ENCODE peak calls at places on chromosome 7, in five cellular contexts. Y is adipocyte, Q is A549, T is ovary, S is A673. F is an unnamed sample.

GRCh38 chr7:39394105-39394504 is 172.1 kb upstream of the YAE1 start:
- DNase-seq in Y (no peak), Q (no peak), T (no peak), S (no peak), F (no peak)

GRCh38 chr7:113421696-113422330 is 303.5 kb upstream of the SMIM30 start:
- DNase-seq in Y (peak; percentile 94), Q (peak; percentile 50), T (peak; percentile 49), S (peak; percentile 86), F (peak; percentile 65)

GRCh38 chr7:8277394-8277982 is 15.5 kb upstream of the ICA1 start:
- DNase-seq in Y (no peak), Q (peak; percentile 9), T (no peak), S (peak; percentile 24), F (no peak)

GRCh38 chr7:22913116-22913515 is 90.5 kb upstream of the TOMM7 start:
- DNase-seq in Y (no peak), Q (no peak), T (no peak), S (no peak), F (no peak)

GRCh38 chr7:108407674-108408073 is 48.6 kb downstream of the NRCAM start:
- DNase-seq in Y (no peak), Q (no peak), T (no peak), S (no peak), F (no peak)

GRCh38 chr7:46764100-46764941 is 817.6 kb downstream of the TNS3 start:
- DNase-seq in Y (peak; percentile 93), Q (peak; percentile 54), T (no peak), S (peak; percentile 62), F (peak; percentile 89)

GRCh38 chr7:158043461-158044155 is 544.0 kb downstream of the PTPRN2 start:
- DNase-seq in Y (no peak), Q (no peak), T (no peak), S (no peak), F (no peak)

GRCh38 chr7:57384380-57384779 is 65.6 kb upstream of the ZNF716 start:
- DNase-seq in Y (no peak), Q (no peak), T (no peak), S (no peak), F (no peak)

GRCh38 chr7:129773871-129774270 is 162.4 kb downstream of the NRF1 start:
- DNase-seq in Y (no peak), Q (no peak), T (no peak), S (no peak), F (no peak)

GRCh38 chr7:15130666-15131541 is 228.4 kb upstream of the DGKB start:
- DNase-seq in Y (peak; percentile 64), Q (peak; percentile 5), T (no peak), S (peak; percentile 11), F (no peak)

GRCh38 chr7:36448781-36449379 is 59.2 kb downstream of the ANLN start:
- DNase-seq in Y (peak; percentile 33), Q (no peak), T (no peak), S (no peak), F (no peak)

GRCh38 chr7:22443370-22444180 is 56.4 kb downstream of the STEAP1B start:
- DNase-seq in Y (no peak), Q (no peak), T (no peak), S (no peak), F (no peak)

GRCh38 chr7:47556511-47557180 is 25.3 kb downstream of the TNS3 start:
- DNase-seq in Y (no peak), Q (no peak), T (no peak), S (no peak), F (no peak)

GRCh38 chr7:129431911-129432643 is 2.2 kb upstream of the STRIP2 start:
- DNase-seq in Y (peak; percentile 47), Q (no peak), T (no peak), S (no peak), F (no peak)

GRCh38 chr7:96942112-96942511 is 63.2 kb upstream of the DLX6 start:
- DNase-seq in Y (no peak), Q (no peak), T (no peak), S (no peak), F (no peak)

GRCh38 chr7:24576171-24577052 is 3.2 kb downstream of the PALS2 start:
- DNase-seq in Y (peak; percentile 86), Q (peak; percentile 75), T (no peak), S (peak; percentile 82), F (no peak)

GRCh38 chr7:114488696-114489095 is 74.1 kb downstream of the FOXP2 start:
- DNase-seq in Y (no peak), Q (no peak), T (no peak), S (no peak), F (no peak)

DNA sequence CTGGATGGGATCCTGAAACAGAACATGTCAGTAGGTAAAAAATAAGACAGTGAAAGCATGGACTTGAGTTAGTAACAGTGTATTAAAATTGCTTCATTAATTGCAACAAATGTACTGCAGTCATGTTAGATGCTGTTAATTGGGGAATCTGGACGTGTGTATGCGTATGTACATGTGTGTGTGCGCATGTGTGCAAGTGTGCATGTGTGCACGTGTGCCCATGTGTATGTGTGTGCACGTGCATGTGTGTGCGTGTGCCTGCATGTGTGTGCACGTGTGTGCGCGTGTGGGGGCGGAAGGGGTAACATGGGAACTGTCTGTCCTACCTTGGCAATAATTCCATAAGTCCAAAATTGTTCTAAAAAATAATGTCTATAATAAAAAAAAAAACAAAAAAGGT is 67.3 kb downstream of the SMURF1 start:
- DNase-seq in Y (no peak), Q (no peak), T (no peak), S (no peak), F (no peak)
- H3K4me1 ChIP-seq in Y (peaks cover 6% of the 10 kb centered on the region), Q (peaks cover 12% of the 10 kb centered on the region), T (peaks cover 7% of the 10 kb centered on the region), S (peaks cover 11% of the 10 kb centered on the region), F (peaks cover 47% of the 10 kb centered on the region)

GRCh38 chr7:151455690-151456089 is 15.7 kb upstream of the CRYGN start:
- DNase-seq in Y (no peak), Q (no peak), T (no peak), S (no peak), F (no peak)

GRCh38 chr7:151456782-151457181 is 16.8 kb upstream of the CRYGN start:
- DNase-seq in Y (no peak), Q (no peak), T (no peak), S (no peak), F (no peak)

GRCh38 chr7:151457534-151457933 is 17.6 kb upstream of the CRYGN start:
- DNase-seq in Y (no peak), Q (no peak), T (no peak), S (no peak), F (no peak)

GRCh38 chr7:151454932-151455530 is 15.1 kb upstream of the CRYGN start:
- DNase-seq in Y (no peak), Q (no peak), T (no peak), S (no peak), F (no peak)

GRCh38 chr7:151456276-151456675 is 16.3 kb upstream of the CRYGN start:
- DNase-seq in Y (no peak), Q (no peak), T (no peak), S (no peak), F (no peak)
- H3K4me1 ChIP-seq in Y (peaks cover 22% of the 10 kb centered on the region), Q (peaks cover 23% of the 10 kb centered on the region), T (peaks cover 11% of the 10 kb centered on the region), S (no peaks in the 10 kb centered on the region), F (peaks cover 14% of the 10 kb centered on the region)

GRCh38 chr7:92633211-92633906 is 43.2 kb upstream of the FAM133B start:
- DNase-seq in Y (peak; percentile 86), Q (peak; percentile 30), T (no peak), S (peak; percentile 97), F (no peak)
- H3K4me1 ChIP-seq in Y (peaks cover 37% of the 10 kb centered on the region), Q (peaks cover 46% of the 10 kb centered on the region), T (no peaks in the 10 kb centered on the region), S (peaks cover 44% of the 10 kb centered on the region), F (peaks cover 34% of the 10 kb centered on the region)

GRCh38 chr7:55939514-55940123 is 12.1 kb upstream of the MRPS17 start:
- DNase-seq in Y (no peak), Q (no peak), T (no peak), S (no peak), F (no peak)
- H3K4me1 ChIP-seq in Y (no peaks in the 10 kb centered on the region), Q (no peaks in the 10 kb centered on the region), T (no peaks in the 10 kb centered on the region), S (no peaks in the 10 kb centered on the region), F (no peaks in the 10 kb centered on the region)

DNA sequence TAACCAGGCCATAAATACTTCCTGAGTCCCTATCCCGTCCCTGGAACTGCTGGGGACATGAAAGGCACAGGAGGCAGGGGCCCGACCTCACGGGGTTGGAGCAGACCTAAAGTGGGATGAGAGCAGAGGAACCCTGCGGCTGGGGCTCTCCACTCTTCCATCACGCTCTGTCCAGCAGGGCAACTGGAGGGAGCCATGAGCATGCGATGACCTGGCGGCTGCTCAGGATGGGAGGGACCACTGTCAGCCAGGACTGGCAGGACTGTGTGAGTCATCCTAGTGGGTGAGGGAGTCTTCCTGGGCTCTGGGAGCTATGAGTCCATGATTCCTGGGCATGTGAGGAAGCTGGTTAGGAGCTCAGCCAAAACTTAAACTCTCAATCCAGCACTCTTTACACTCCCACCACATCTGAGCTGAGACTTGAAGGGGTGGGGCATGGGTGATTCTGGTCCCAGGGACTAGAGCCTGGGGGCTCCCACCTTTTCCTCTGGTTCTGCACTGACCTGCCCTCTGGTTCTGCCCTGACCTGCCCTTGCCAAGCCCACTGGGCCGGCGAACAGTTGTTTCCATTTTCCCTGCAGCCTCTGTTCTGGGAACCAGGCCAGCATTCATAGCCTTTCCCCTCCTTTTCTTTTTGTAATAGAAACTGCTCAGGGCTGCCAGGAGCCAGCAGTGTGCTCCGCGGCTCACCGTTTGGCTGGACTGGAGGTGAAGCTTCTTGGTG is 47.1 kb downstream of the SYPL1 start:
- DNase-seq in Y (peak; percentile 92), Q (peak; percentile 88), T (peak; percentile 90), S (peak; percentile 76), F (peak; percentile 83)
- H3K4me1 ChIP-seq in Y (peaks cover 52% of the 10 kb centered on the region), Q (peaks cover 31% of the 10 kb centered on the region), T (peaks cover 15% of the 10 kb centered on the region), S (peaks cover 34% of the 10 kb centered on the region), F (peaks cover 3% of the 10 kb centered on the region)

GRCh38 chr7:121021266-121021969 is 32.9 kb downstream of the CPED1 start:
- DNase-seq in Y (peak; percentile 19), Q (no peak), T (no peak), S (no peak), F (no peak)
- H3K4me1 ChIP-seq in Y (peaks cover 57% of the 10 kb centered on the region), Q (no peaks in the 10 kb centered on the region), T (peaks cover 2% of the 10 kb centered on the region), S (peaks cover 17% of the 10 kb centered on the region), F (peaks cover 81% of the 10 kb centered on the region)

GRCh38 chr7:68148440-68148839 is 1151.8 kb downstream of the TYW1 start:
- DNase-seq in Y (no peak), Q (no peak), T (no peak), S (no peak), F (no peak)

GRCh38 chr7:68147621-68148238 is 1151.1 kb downstream of the TYW1 start:
- DNase-seq in Y (no peak), Q (no peak), T (no peak), S (peak; percentile 41), F (no peak)

GRCh38 chr7:68146970-68147369 is 1150.3 kb downstream of the TYW1 start:
- DNase-seq in Y (no peak), Q (no peak), T (no peak), S (no peak), F (no peak)

DNA sequence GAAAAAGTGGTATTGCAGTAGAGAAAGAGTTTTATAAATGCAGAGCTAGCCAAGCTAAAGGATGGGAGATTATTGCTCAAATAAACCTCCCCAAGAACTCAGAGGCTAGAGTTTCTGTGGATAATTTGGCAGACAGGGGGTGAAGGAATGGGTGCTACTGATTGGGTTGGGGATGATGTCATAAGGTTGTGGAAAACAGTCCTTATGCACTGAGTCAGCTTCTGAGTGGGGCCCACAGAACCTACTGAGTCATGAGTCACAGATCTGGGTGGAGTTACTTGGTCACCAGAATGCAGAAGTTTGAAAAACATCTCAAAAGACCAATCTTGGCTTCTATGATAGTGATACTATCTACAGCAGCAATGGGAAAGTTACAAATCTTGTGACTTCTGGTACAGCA is 1146.7 kb downstream of the TYW1 start:
- DNase-seq in Y (no peak), Q (no peak), T (no peak), S (no peak), F (no peak)
- H3K4me1 ChIP-seq in Y (peaks cover 9% of the 10 kb centered on the region), Q (no peaks in the 10 kb centered on the region), T (peaks cover 1% of the 10 kb centered on the region), S (peaks cover 3% of the 10 kb centered on the region), F (no peaks in the 10 kb centered on the region)

GRCh38 chr7:234712-235553 is 42.6 kb downstream of the FAM20C start:
- DNase-seq in Y (peak; percentile 82), Q (peak; percentile 67), T (peak; percentile 24), S (no peak), F (no peak)
- H3K4me1 ChIP-seq in Y (peaks cover 62% of the 10 kb centered on the region), Q (peaks cover 33% of the 10 kb centered on the region), T (peaks cover 20% of the 10 kb centered on the region), S (no peaks in the 10 kb centered on the region), F (peaks cover 67% of the 10 kb centered on the region)

F was measured in thoracic aorta.